ENCODE peak calls at places on chromosome 5, in nine cellular contexts. One of them, this sample, is unnamed.

GRCh38 chr5:77852514-77853352 is 76.6 kb upstream of the TBCA start:
- DNase-seq in SW480: no peak
- DNase-seq in activated CD8-positive, alpha-beta memory T cell treated with anti-CD3 and anti-CD28 coated beads for 1 hour: no peak
- DNase-seq in neural crest cell: peak
- DNase-seq in activated CD8-positive, alpha-beta T cell treated with anti-CD3 and anti-CD28 coated beads for 36 hours: peak
- DNase-seq in CD8-positive, alpha-beta memory T cell: peak
- DNase-seq in NCI-H1105: no peak
- DNase-seq in frontal cortex: peak
- DNase-seq in stomach: no peak
- DNase-seq in this sample: peak

GRCh38 chr5:1702318-1702717 is 97.3 kb downstream of the MRPL36 start:
- DNase-seq in SW480: no peak
- DNase-seq in activated CD8-positive, alpha-beta memory T cell treated with anti-CD3 and anti-CD28 coated beads for 1 hour: no peak
- DNase-seq in neural crest cell: no peak
- DNase-seq in activated CD8-positive, alpha-beta T cell treated with anti-CD3 and anti-CD28 coated beads for 36 hours: no peak
- DNase-seq in CD8-positive, alpha-beta memory T cell: no peak
- DNase-seq in NCI-H1105: no peak
- DNase-seq in frontal cortex: no peak
- DNase-seq in stomach: no peak
- DNase-seq in this sample: no peak

GRCh38 chr5:87361536-87362213 is 51.1 kb downstream of the CCNH start:
- DNase-seq in SW480: peak
- DNase-seq in activated CD8-positive, alpha-beta memory T cell treated with anti-CD3 and anti-CD28 coated beads for 1 hour: no peak
- DNase-seq in neural crest cell: no peak
- DNase-seq in activated CD8-positive, alpha-beta T cell treated with anti-CD3 and anti-CD28 coated beads for 36 hours: no peak
- DNase-seq in CD8-positive, alpha-beta memory T cell: no peak
- DNase-seq in NCI-H1105: no peak
- DNase-seq in frontal cortex: no peak
- DNase-seq in stomach: no peak
- DNase-seq in this sample: no peak

GRCh38 chr5:54883374-54884194 is 101.8 kb downstream of the ESM1 start:
- DNase-seq in SW480: no peak
- DNase-seq in activated CD8-positive, alpha-beta memory T cell treated with anti-CD3 and anti-CD28 coated beads for 1 hour: no peak
- DNase-seq in neural crest cell: peak
- DNase-seq in activated CD8-positive, alpha-beta T cell treated with anti-CD3 and anti-CD28 coated beads for 36 hours: no peak
- DNase-seq in CD8-positive, alpha-beta memory T cell: no peak
- DNase-seq in NCI-H1105: no peak
- DNase-seq in frontal cortex: peak
- DNase-seq in stomach: peak
- DNase-seq in this sample: no peak

GRCh38 chr5:113311301-113311700 is 123.5 kb downstream of the TSSK1B start:
- DNase-seq in SW480: no peak
- DNase-seq in activated CD8-positive, alpha-beta memory T cell treated with anti-CD3 and anti-CD28 coated beads for 1 hour: no peak
- DNase-seq in neural crest cell: no peak
- DNase-seq in activated CD8-positive, alpha-beta T cell treated with anti-CD3 and anti-CD28 coated beads for 36 hours: no peak
- DNase-seq in CD8-positive, alpha-beta memory T cell: no peak
- DNase-seq in NCI-H1105: no peak
- DNase-seq in frontal cortex: no peak
- DNase-seq in stomach: no peak
- DNase-seq in this sample: no peak

GRCh38 chr5:154972476-154973080 is 31.7 kb downstream of the MRPL22 start:
- DNase-seq in SW480: peak
- DNase-seq in activated CD8-positive, alpha-beta memory T cell treated with anti-CD3 and anti-CD28 coated beads for 1 hour: no peak
- DNase-seq in neural crest cell: peak
- DNase-seq in activated CD8-positive, alpha-beta T cell treated with anti-CD3 and anti-CD28 coated beads for 36 hours: peak
- DNase-seq in CD8-positive, alpha-beta memory T cell: no peak
- DNase-seq in NCI-H1105: peak
- DNase-seq in frontal cortex: peak
- DNase-seq in stomach: no peak
- DNase-seq in this sample: no peak

GRCh38 chr5:96294887-96295209 is 138.2 kb downstream of the PCSK1 start:
- DNase-seq in SW480: no peak
- DNase-seq in activated CD8-positive, alpha-beta memory T cell treated with anti-CD3 and anti-CD28 coated beads for 1 hour: no peak
- DNase-seq in neural crest cell: no peak
- DNase-seq in activated CD8-positive, alpha-beta T cell treated with anti-CD3 and anti-CD28 coated beads for 36 hours: no peak
- DNase-seq in CD8-positive, alpha-beta memory T cell: no peak
- DNase-seq in NCI-H1105: no peak
- DNase-seq in frontal cortex: no peak
- DNase-seq in stomach: no peak
- DNase-seq in this sample: no peak

GRCh38 chr5:109225695-109226094 is 184.1 kb downstream of the PJA2 start:
- DNase-seq in SW480: no peak
- DNase-seq in activated CD8-positive, alpha-beta memory T cell treated with anti-CD3 and anti-CD28 coated beads for 1 hour: no peak
- DNase-seq in neural crest cell: no peak
- DNase-seq in activated CD8-positive, alpha-beta T cell treated with anti-CD3 and anti-CD28 coated beads for 36 hours: no peak
- DNase-seq in CD8-positive, alpha-beta memory T cell: no peak
- DNase-seq in NCI-H1105: no peak
- DNase-seq in frontal cortex: no peak
- DNase-seq in stomach: no peak
- DNase-seq in this sample: no peak

GRCh38 chr5:160423025-160423554 is 1.4 kb downstream of the PTTG1 start:
- DNase-seq in SW480: peak
- DNase-seq in activated CD8-positive, alpha-beta memory T cell treated with anti-CD3 and anti-CD28 coated beads for 1 hour: no peak
- DNase-seq in neural crest cell: no peak
- DNase-seq in activated CD8-positive, alpha-beta T cell treated with anti-CD3 and anti-CD28 coated beads for 36 hours: no peak
- DNase-seq in CD8-positive, alpha-beta memory T cell: no peak
- DNase-seq in NCI-H1105: peak
- DNase-seq in frontal cortex: no peak
- DNase-seq in stomach: no peak
- DNase-seq in this sample: no peak

GRCh38 chr5:52710972-52711596 is 76.6 kb upstream of the ITGA1 start:
- DNase-seq in SW480: no peak
- DNase-seq in activated CD8-positive, alpha-beta memory T cell treated with anti-CD3 and anti-CD28 coated beads for 1 hour: no peak
- DNase-seq in neural crest cell: no peak
- DNase-seq in activated CD8-positive, alpha-beta T cell treated with anti-CD3 and anti-CD28 coated beads for 36 hours: no peak
- DNase-seq in CD8-positive, alpha-beta memory T cell: no peak
- DNase-seq in NCI-H1105: no peak
- DNase-seq in frontal cortex: no peak
- DNase-seq in stomach: no peak
- DNase-seq in this sample: no peak

GRCh38 chr5:124404796-124405195 is 341.6 kb downstream of the ZNF608 start:
- DNase-seq in SW480: no peak
- DNase-seq in activated CD8-positive, alpha-beta memory T cell treated with anti-CD3 and anti-CD28 coated beads for 1 hour: no peak
- DNase-seq in neural crest cell: no peak
- DNase-seq in activated CD8-positive, alpha-beta T cell treated with anti-CD3 and anti-CD28 coated beads for 36 hours: no peak
- DNase-seq in CD8-positive, alpha-beta memory T cell: no peak
- DNase-seq in NCI-H1105: no peak
- DNase-seq in frontal cortex: no peak
- DNase-seq in stomach: no peak
- DNase-seq in this sample: no peak

GRCh38 chr5:149073217-149073616 is 10.4 kb upstream of the SH3TC2 start:
- DNase-seq in SW480: no peak
- DNase-seq in activated CD8-positive, alpha-beta memory T cell treated with anti-CD3 and anti-CD28 coated beads for 1 hour: no peak
- DNase-seq in neural crest cell: no peak
- DNase-seq in activated CD8-positive, alpha-beta T cell treated with anti-CD3 and anti-CD28 coated beads for 36 hours: no peak
- DNase-seq in CD8-positive, alpha-beta memory T cell: no peak
- DNase-seq in NCI-H1105: no peak
- DNase-seq in frontal cortex: no peak
- DNase-seq in stomach: peak
- DNase-seq in this sample: no peak

GRCh38 chr5:139430015-139430414 is 9.3 kb downstream of the DNAJC18 start:
- DNase-seq in SW480: no peak
- DNase-seq in activated CD8-positive, alpha-beta memory T cell treated with anti-CD3 and anti-CD28 coated beads for 1 hour: no peak
- DNase-seq in neural crest cell: no peak
- DNase-seq in activated CD8-positive, alpha-beta T cell treated with anti-CD3 and anti-CD28 coated beads for 36 hours: no peak
- DNase-seq in CD8-positive, alpha-beta memory T cell: no peak
- DNase-seq in NCI-H1105: no peak
- DNase-seq in frontal cortex: no peak
- DNase-seq in stomach: no peak
- DNase-seq in this sample: no peak

GRCh38 chr5:96753017-96753397 is 54.7 kb downstream of the ERAP1 start:
- DNase-seq in SW480: no peak
- DNase-seq in activated CD8-positive, alpha-beta memory T cell treated with anti-CD3 and anti-CD28 coated beads for 1 hour: no peak
- DNase-seq in neural crest cell: no peak
- DNase-seq in activated CD8-positive, alpha-beta T cell treated with anti-CD3 and anti-CD28 coated beads for 36 hours: no peak
- DNase-seq in CD8-positive, alpha-beta memory T cell: no peak
- DNase-seq in NCI-H1105: no peak
- DNase-seq in frontal cortex: no peak
- DNase-seq in stomach: no peak
- DNase-seq in this sample: no peak

GRCh38 chr5:97501965-97502305 is 318.9 kb upstream of the RIOK2 start:
- DNase-seq in SW480: no peak
- DNase-seq in activated CD8-positive, alpha-beta memory T cell treated with anti-CD3 and anti-CD28 coated beads for 1 hour: no peak
- DNase-seq in neural crest cell: no peak
- DNase-seq in activated CD8-positive, alpha-beta T cell treated with anti-CD3 and anti-CD28 coated beads for 36 hours: no peak
- DNase-seq in CD8-positive, alpha-beta memory T cell: no peak
- DNase-seq in NCI-H1105: no peak
- DNase-seq in frontal cortex: no peak
- DNase-seq in stomach: no peak
- DNase-seq in this sample: no peak

GRCh38 chr5:151168602-151169344 is 11.2 kb upstream of the ANXA6 start:
- DNase-seq in SW480: no peak
- DNase-seq in activated CD8-positive, alpha-beta memory T cell treated with anti-CD3 and anti-CD28 coated beads for 1 hour: no peak
- DNase-seq in neural crest cell: no peak
- DNase-seq in activated CD8-positive, alpha-beta T cell treated with anti-CD3 and anti-CD28 coated beads for 36 hours: no peak
- DNase-seq in CD8-positive, alpha-beta memory T cell: no peak
- DNase-seq in NCI-H1105: no peak
- DNase-seq in frontal cortex: no peak
- DNase-seq in stomach: no peak
- DNase-seq in this sample: no peak

GRCh38 chr5:8316608-8317007 is 447.7 kb downstream of the MTRR start:
- DNase-seq in SW480: no peak
- DNase-seq in activated CD8-positive, alpha-beta memory T cell treated with anti-CD3 and anti-CD28 coated beads for 1 hour: no peak
- DNase-seq in neural crest cell: no peak
- DNase-seq in activated CD8-positive, alpha-beta T cell treated with anti-CD3 and anti-CD28 coated beads for 36 hours: no peak
- DNase-seq in CD8-positive, alpha-beta memory T cell: no peak
- DNase-seq in NCI-H1105: no peak
- DNase-seq in frontal cortex: no peak
- DNase-seq in stomach: no peak
- DNase-seq in this sample: no peak

GRCh38 chr5:9513825-9514224 is 32.0 kb downstream of the SEMA5A start:
- DNase-seq in SW480: no peak
- DNase-seq in activated CD8-positive, alpha-beta memory T cell treated with anti-CD3 and anti-CD28 coated beads for 1 hour: no peak
- DNase-seq in neural crest cell: no peak
- DNase-seq in activated CD8-positive, alpha-beta T cell treated with anti-CD3 and anti-CD28 coated beads for 36 hours: no peak
- DNase-seq in CD8-positive, alpha-beta memory T cell: no peak
- DNase-seq in NCI-H1105: no peak
- DNase-seq in frontal cortex: no peak
- DNase-seq in stomach: no peak
- DNase-seq in this sample: no peak

GRCh38 chr5:142924135-142924883 is 154.1 kb downstream of the ARHGAP26 start:
- DNase-seq in SW480: no peak
- DNase-seq in activated CD8-positive, alpha-beta memory T cell treated with anti-CD3 and anti-CD28 coated beads for 1 hour: no peak
- DNase-seq in neural crest cell: no peak
- DNase-seq in activated CD8-positive, alpha-beta T cell treated with anti-CD3 and anti-CD28 coated beads for 36 hours: peak
- DNase-seq in CD8-positive, alpha-beta memory T cell: peak
- DNase-seq in NCI-H1105: no peak
- DNase-seq in frontal cortex: no peak
- DNase-seq in stomach: no peak
- DNase-seq in this sample: no peak

GRCh38 chr5:38548064-38548759 is 8.2 kb downstream of the LIFR start:
- DNase-seq in SW480: no peak
- DNase-seq in activated CD8-positive, alpha-beta memory T cell treated with anti-CD3 and anti-CD28 coated beads for 1 hour: no peak
- DNase-seq in neural crest cell: no peak
- DNase-seq in activated CD8-positive, alpha-beta T cell treated with anti-CD3 and anti-CD28 coated beads for 36 hours: no peak
- DNase-seq in CD8-positive, alpha-beta memory T cell: no peak
- DNase-seq in NCI-H1105: no peak
- DNase-seq in frontal cortex: no peak
- DNase-seq in stomach: no peak
- DNase-seq in this sample: no peak

GRCh38 chr5:171521219-171521633 is 101.8 kb downstream of the FGF18 start:
- DNase-seq in SW480: peak
- DNase-seq in activated CD8-positive, alpha-beta memory T cell treated with anti-CD3 and anti-CD28 coated beads for 1 hour: no peak
- DNase-seq in neural crest cell: no peak
- DNase-seq in activated CD8-positive, alpha-beta T cell treated with anti-CD3 and anti-CD28 coated beads for 36 hours: no peak
- DNase-seq in CD8-positive, alpha-beta memory T cell: no peak
- DNase-seq in NCI-H1105: no peak
- DNase-seq in frontal cortex: peak
- DNase-seq in stomach: no peak
- DNase-seq in this sample: no peak

This sample was measured in anterior cingulate cortex.